ENCODE peak calls at places on chromosomes 3 and 15, in six cellular contexts. A is upper lobe of left lung, C is ovary, J is K562, V is spleen, Y is heart left ventricle. S is an unnamed sample.
A peak's percentile ranks its signal among the peaks of the same experiment; 100 is the strongest.

GRCh38 chr3:51401639-51402166 is 10.6 kb downstream of the RBM15B start:
- DNase-seq in A (no peak), C (no peak), J (no peak), V (no peak), Y (no peak), S (no peak)

GRCh38 chr3:5122741-5123706 is 932 bp downstream of the ARL8B start:
- DNase-seq in A (no peak), C (no peak), J (peak; percentile 73), V (no peak), Y (no peak), S (peak; percentile 67)

GRCh38 chr3:58999779-59000170 is 50.0 kb downstream of the CFAP20DC start:
- DNase-seq in A (no peak), C (no peak), J (no peak), V (no peak), Y (no peak), S (no peak)

GRCh38 chr3:99659032-99659431 is 20.6 kb downstream of the COL8A1 start:
- DNase-seq in A (no peak), C (no peak), J (peak; percentile 3), V (no peak), Y (no peak), S (no peak)

GRCh38 chr3:188760408-188760807 is 411.4 kb upstream of the TPRG1 start:
- DNase-seq in A (no peak), C (no peak), J (no peak), V (no peak), Y (no peak), S (no peak)

GRCh38 chr3:124881976-124882697 is 5.0 kb downstream of the ITGB5 start:
- DNase-seq in A (no peak), C (no peak), J (no peak), V (no peak), Y (no peak), S (no peak)

GRCh38 chr3:157027861-157028745 is 131.8 kb downstream of the CCNL1 start:
- DNase-seq in A (no peak), C (no peak), J (no peak), V (no peak), Y (no peak), S (no peak)

GRCh38 chr15:93180656-93181055 is 91.6 kb upstream of the RGMA start:
- DNase-seq in A (no peak), C (no peak), J (no peak), V (no peak), Y (no peak), S (no peak)

GRCh38 chr3:134211797-134212196 is 38.9 kb downstream of the RYK start:
- DNase-seq in A (no peak), C (no peak), J (peak; percentile 61), V (no peak), Y (no peak), S (no peak)

GRCh38 chr15:29815000-29815704 is 7.1 kb downstream of the TJP1 start:
- DNase-seq in A (no peak), C (no peak), J (peak; percentile 81), V (no peak), Y (no peak), S (no peak)

GRCh38 chr3:186458306-186459107 is 85.7 kb downstream of the CRYGS start:
- DNase-seq in A (no peak), C (no peak), J (peak; percentile 30), V (no peak), Y (no peak), S (no peak)

GRCh38 chr3:84893211-84893610 is 65.6 kb upstream of the CADM2 start:
- DNase-seq in A (no peak), C (no peak), J (no peak), V (no peak), Y (no peak), S (no peak)

GRCh38 chr3:32571192-32571485 is 481 bp upstream of the DYNC1LI1 start:
- DNase-seq in A (no peak), C (no peak), J (no peak), V (no peak), Y (no peak), S (no peak)

GRCh38 chr15:26985050-26985449 is 14.1 kb downstream of the GABRG3 start:
- DNase-seq in A (no peak), C (no peak), J (no peak), V (no peak), Y (no peak), S (no peak)

GRCh38 chr3:108970561-108970960 is 16.9 kb upstream of the GUCA1C start:
- DNase-seq in A (no peak), C (no peak), J (no peak), V (no peak), Y (no peak), S (no peak)

GRCh38 chr15:49423906-49424520 is 971 bp downstream of the FGF7 start:
- DNase-seq in A (no peak), C (no peak), J (no peak), V (no peak), Y (no peak), S (no peak)

GRCh38 chr15:49424954-49425353 is 1.9 kb downstream of the FGF7 start:
- DNase-seq in A (no peak), C (no peak), J (no peak), V (no peak), Y (no peak), S (no peak)

GRCh38 chr15:49430046-49430445 is 7.0 kb downstream of the FGF7 start:
- DNase-seq in A (no peak), C (no peak), J (no peak), V (no peak), Y (no peak), S (no peak)

GRCh38 chr15:49428392-49429095 is 5.5 kb downstream of the FGF7 start:
- DNase-seq in A (no peak), C (no peak), J (no peak), V (no peak), Y (peak; percentile 50), S (no peak)

GRCh38 chr15:49427369-49427768 is 4.3 kb downstream of the FGF7 start:
- DNase-seq in A (no peak), C (no peak), J (no peak), V (no peak), Y (no peak), S (no peak)
- TF ChIP-seq CTCF in A (no peak), C (no peak), J (no peak), V (no peak), Y (no peak), S (no peak)

GRCh38 chr3:37668831-37669610 is 192.7 kb upstream of the CTDSPL start:
- DNase-seq in A (no peak), C (no peak), J (no peak), V (no peak), Y (no peak), S (peak; percentile 76)
- TF ChIP-seq POLR2A in A (no peak), C (no peak), J (no peak), V (no peak), Y (no peak), S (no peak)

DNA sequence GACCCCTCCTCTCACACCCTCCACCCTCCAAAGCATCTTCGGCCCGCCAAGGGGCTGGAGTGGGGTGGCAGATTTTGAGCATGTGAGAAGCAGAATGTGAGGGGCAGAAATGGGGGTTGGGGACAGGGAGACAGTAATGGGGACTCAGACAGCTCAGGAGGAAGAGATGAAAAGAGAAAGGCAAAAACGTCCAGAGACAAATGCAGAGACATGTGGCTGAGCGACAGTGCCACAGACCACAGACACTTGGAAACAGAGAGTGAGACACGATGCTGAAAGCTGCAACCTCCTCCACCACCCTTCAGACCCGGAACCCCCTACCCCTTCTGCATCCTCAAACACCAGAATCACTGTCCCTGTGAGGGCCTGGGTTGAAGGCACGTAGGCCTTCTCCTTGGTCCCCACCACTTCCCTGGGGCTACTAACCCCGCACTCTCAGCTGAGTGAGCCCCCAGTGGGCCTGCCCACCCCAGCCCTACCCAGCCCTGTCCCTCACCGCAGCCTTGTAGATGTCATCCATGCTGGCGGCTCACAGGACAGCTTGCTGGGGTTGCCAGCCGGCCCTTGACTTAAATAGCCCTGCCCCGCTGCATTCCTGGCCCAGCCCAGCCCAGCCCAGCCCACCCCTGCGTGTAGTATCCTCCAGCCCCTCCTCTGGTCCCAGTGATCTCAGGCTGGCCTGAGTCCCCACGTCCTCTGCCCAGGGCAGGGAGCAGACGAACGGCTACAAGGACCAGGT is at the start of gene TNNC1:
- DNase-seq in A (peak; percentile 76), C (no peak), J (peak; percentile 6), V (peak; percentile 67), Y (peak; percentile 81), S (no peak)
- H3K4me3 ChIP-seq in A (peak within 1 kb of the TSS; percentile 85), C (peak within 1 kb of the TSS; percentile 75), J (peak within 1 kb of the TSS; percentile 92), V (peak within 1 kb of the TSS; percentile 70), Y (peak within 1 kb of the TSS; percentile 81), S (peak within 1 kb of the TSS; percentile 66)

DNA sequence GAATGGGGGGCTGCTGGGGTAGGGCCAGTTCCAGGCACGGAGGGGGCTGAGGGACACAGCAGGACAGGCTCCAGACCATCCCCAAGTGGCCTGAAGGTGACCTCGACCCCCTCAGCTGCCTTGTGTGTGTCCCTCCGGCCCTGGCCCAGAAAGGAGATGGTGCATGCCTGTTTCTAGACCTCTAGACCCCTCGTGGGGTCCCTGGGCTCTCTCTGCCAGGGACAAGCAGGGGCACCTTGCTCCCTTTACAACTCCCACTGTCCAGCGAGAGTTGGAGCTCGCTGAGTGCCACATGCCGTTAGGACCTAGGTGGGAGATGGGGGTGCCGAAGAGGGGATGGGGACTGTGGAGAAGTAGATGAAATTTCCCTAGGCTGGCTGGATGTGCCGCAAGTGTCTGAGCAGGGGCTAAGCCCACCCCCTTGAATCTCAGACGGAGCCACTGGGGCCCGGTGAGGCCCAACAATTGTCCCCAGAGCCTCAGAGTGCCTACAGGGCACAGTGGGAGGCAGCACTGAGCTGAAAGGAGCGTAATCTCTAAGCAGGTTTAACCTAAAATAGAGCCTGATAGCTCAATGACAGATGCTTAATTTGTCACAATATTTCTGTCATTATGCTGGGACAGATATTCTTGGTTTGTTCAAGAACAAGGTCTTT is 23.7 kb upstream of the KLF13 start:
- DNase-seq in A (no peak), C (no peak), J (no peak), V (peak; percentile 70), Y (no peak), S (no peak)
- TF ChIP-seq CTCF in A (no peak), C (no peak), J (peak; percentile 36), V (no peak), Y (peak; percentile 36), S (no peak)

GRCh38 chr3:126523745-126524428 is at the start of gene CHST13:
- DNase-seq in A (peak; percentile 92), C (no peak), J (peak; percentile 35), V (peak; percentile 89), Y (peak; percentile 78), S (peak; percentile 85)
- TF ChIP-seq POLR2A in A (no peak), C (no peak), J (no peak), V (no peak), Y (no peak), S (peak; percentile 92)

GRCh38 chr3:194767430-194768207 is 81.9 kb downstream of the FAM43A start:
- DNase-seq in A (no peak), C (no peak), J (no peak), V (no peak), Y (no peak), S (no peak)

GRCh38 chr3:194772241-194773000 is 86.7 kb downstream of the FAM43A start:
- DNase-seq in A (no peak), C (no peak), J (no peak), V (no peak), Y (no peak), S (no peak)

GRCh38 chr3:194768586-194768985 is 82.9 kb downstream of the FAM43A start:
- DNase-seq in A (peak; percentile 62), C (no peak), J (no peak), V (peak; percentile 84), Y (no peak), S (no peak)

GRCh38 chr3:194766845-194767244 is 81.2 kb downstream of the FAM43A start:
- DNase-seq in A (no peak), C (no peak), J (no peak), V (no peak), Y (no peak), S (no peak)

GRCh38 chr3:194769020-194769643 is 83.4 kb downstream of the FAM43A start:
- DNase-seq in A (peak; percentile 87), C (peak; percentile 86), J (peak; percentile 83), V (peak; percentile 95), Y (peak; percentile 92), S (peak; percentile 84)
- H3K4me3 ChIP-seq in A (peak overlapping the region; percentile 36), C (peak overlapping the region; percentile 22), J (no peak overlapping the region), V (peak overlapping the region; percentile 35), Y (peak overlapping the region; percentile 44), S (peak overlapping the region; percentile 15)

S was measured in right lobe of liver.